ENCODE peak calls at places on chromosome 14, in seven cellular contexts. V, J, Q, T, L, F and W are unnamed samples.

GRCh38 chr14:106141242-106142220 is 615.1 kb downstream of the TMEM121 start:
- DNase-seq in V (no peak), J (no peak), Q (no peak), T (no peak), L (no peak), F (no peak), W (peak)

GRCh38 chr14:66601932-66602578 is 94.1 kb downstream of the GPHN start:
- DNase-seq in V (no peak), J (no peak), Q (no peak), T (no peak), L (no peak), F (no peak), W (no peak)

GRCh38 chr14:32205984-32206383 is 2.9 kb upstream of the RNU6-8 start:
- DNase-seq in V (no peak), J (no peak), Q (no peak), T (peak), L (no peak), F (no peak), W (no peak)

GRCh38 chr14:58747181-58747580 is 109.4 kb downstream of the DACT1 start:
- DNase-seq in V (no peak), J (no peak), Q (no peak), T (peak), L (no peak), F (no peak), W (no peak)

GRCh38 chr14:69260979-69261605 is 1.1 kb downstream of the GALNT16 start:
- DNase-seq in V (no peak), J (peak), Q (peak), T (peak), L (no peak), F (no peak), W (peak)

GRCh38 chr14:28468191-28469151 is 298.1 kb upstream of the FOXG1 start:
- DNase-seq in V (no peak), J (no peak), Q (no peak), T (no peak), L (no peak), F (no peak), W (no peak)

GRCh38 chr14:103765526-103765925 is 49.9 kb downstream of the ZFYVE21 start:
- DNase-seq in V (no peak), J (peak), Q (no peak), T (no peak), L (no peak), F (no peak), W (no peak)

GRCh38 chr14:71322660-71323250 is 415.5 kb downstream of the PCNX1 start:
- DNase-seq in V (no peak), J (no peak), Q (no peak), T (peak), L (no peak), F (peak), W (peak)

GRCh38 chr14:75928587-75929230 is 53.1 kb downstream of the TGFB3 start:
- DNase-seq in V (no peak), J (no peak), Q (no peak), T (no peak), L (no peak), F (no peak), W (no peak)

GRCh38 chr14:35215110-35215872 is 76.9 kb upstream of the PSMA6 start:
- DNase-seq in V (no peak), J (no peak), Q (no peak), T (peak), L (peak), F (peak), W (peak)

GRCh38 chr14:99432491-99432890 is 48.2 kb downstream of the SETD3 start:
- DNase-seq in V (no peak), J (no peak), Q (no peak), T (no peak), L (no peak), F (no peak), W (no peak)

GRCh38 chr14:47507866-47508265 is 167.5 kb downstream of the MDGA2 start:
- DNase-seq in V (no peak), J (no peak), Q (no peak), T (no peak), L (no peak), F (no peak), W (no peak)

GRCh38 chr14:102417118-102417517 is 54.4 kb downstream of the TECPR2 start:
- DNase-seq in V (no peak), J (no peak), Q (no peak), T (no peak), L (no peak), F (no peak), W (no peak)

GRCh38 chr14:49853572-49854375 is 1.2 kb upstream of the NEMF start:
- DNase-seq in V (peak), J (peak), Q (peak), T (peak), L (peak), F (peak), W (peak)

GRCh38 chr14:103533137-103533998 is 4.4 kb downstream of the TRMT61A start:
- DNase-seq in V (no peak), J (no peak), Q (no peak), T (no peak), L (no peak), F (no peak), W (no peak)

GRCh38 chr14:57420986-57421385 is 30.6 kb downstream of the NAA30 start:
- DNase-seq in V (no peak), J (no peak), Q (no peak), T (peak), L (no peak), F (no peak), W (no peak)

GRCh38 chr14:93049867-93050331 is 65.8 kb downstream of the ITPK1 start:
- DNase-seq in V (no peak), J (peak), Q (no peak), T (no peak), L (no peak), F (no peak), W (no peak)

GRCh38 chr14:102225936-102226335 is 79.0 kb downstream of the MOK start:
- DNase-seq in V (no peak), J (no peak), Q (no peak), T (no peak), L (no peak), F (no peak), W (no peak)

GRCh38 chr14:98798099-98798498 is 473.9 kb downstream of the BCL11B start:
- DNase-seq in V (no peak), J (no peak), Q (no peak), T (no peak), L (no peak), F (no peak), W (no peak)

GRCh38 chr14:43258396-43258795 is 1248.7 kb downstream of the FSCB start:
- DNase-seq in V (no peak), J (no peak), Q (no peak), T (no peak), L (no peak), F (no peak), W (no peak)

GRCh38 chr14:91303091-91303923 is 58.8 kb upstream of the GPR68 start:
- DNase-seq in V (no peak), J (peak), Q (peak), T (peak), L (peak), F (no peak), W (peak)

GRCh38 chr14:20278414-20278813 is 27.3 kb downstream of the TTC5 start:
- DNase-seq in V (no peak), J (no peak), Q (peak), T (peak), L (no peak), F (peak), W (no peak)

GRCh38 chr14:67532998-67533753 is at the start of gene PLEKHH1:
- DNase-seq in V (peak), J (peak), Q (peak), T (peak), L (peak), F (no peak), W (peak)

GRCh38 chr14:34700622-34701130 is 13.7 kb downstream of the CFL2 start:
- DNase-seq in V (no peak), J (no peak), Q (no peak), T (peak), L (no peak), F (no peak), W (no peak)

GRCh38 chr14:30252151-30252550 is 306.8 kb upstream of the G2E3 start:
- DNase-seq in V (no peak), J (no peak), Q (no peak), T (no peak), L (no peak), F (no peak), W (no peak)

GRCh38 chr14:60381909-60382308 is 104.0 kb downstream of the C14orf39 start:
- DNase-seq in V (no peak), J (no peak), Q (no peak), T (no peak), L (no peak), F (no peak), W (no peak)

GRCh38 chr14:33509927-33510535 is 440.8 kb downstream of the EGLN3 start:
- DNase-seq in V (no peak), J (no peak), Q (no peak), T (peak), L (no peak), F (no peak), W (no peak)

GRCh38 chr14:60723218-60724079 is 702 bp downstream of the SIX4 start:
- DNase-seq in V (no peak), J (peak), Q (peak), T (peak), L (no peak), F (no peak), W (peak)

GRCh38 chr14:58771016-58771415 is 133.3 kb downstream of the DACT1 start:
- DNase-seq in V (no peak), J (no peak), Q (no peak), T (no peak), L (no peak), F (no peak), W (no peak)

GRCh38 chr14:59155886-59156285 is 32.6 kb upstream of the DAAM1 start:
- DNase-seq in V (no peak), J (no peak), Q (no peak), T (no peak), L (no peak), F (no peak), W (no peak)

GRCh38 chr14:82190812-82191211 is 657.2 kb upstream of the SEL1L start:
- DNase-seq in V (no peak), J (no peak), Q (no peak), T (no peak), L (no peak), F (no peak), W (no peak)

GRCh38 chr14:50225067-50225973 is 6.1 kb downstream of the SOS2 start:
- DNase-seq in V (no peak), J (no peak), Q (no peak), T (peak), L (peak), F (peak), W (no peak)

GRCh38 chr14:103527408-103528157 is 1.4 kb upstream of the TRMT61A start:
- DNase-seq in V (no peak), J (no peak), Q (no peak), T (no peak), L (no peak), F (no peak), W (peak)

GRCh38 chr14:60356921-60357550 is 108.0 kb downstream of the PPM1A start:
- DNase-seq in V (no peak), J (peak), Q (no peak), T (no peak), L (no peak), F (no peak), W (no peak)

GRCh38 chr14:55382483-55382882 is 29.1 kb downstream of the ATG14 start:
- DNase-seq in V (no peak), J (no peak), Q (no peak), T (no peak), L (no peak), F (no peak), W (no peak)

GRCh38 chr14:49446801-49447200 is 139.4 kb downstream of the RPS29 start:
- DNase-seq in V (no peak), J (no peak), Q (no peak), T (no peak), L (no peak), F (no peak), W (no peak)

GRCh38 chr14:49999216-49999761 is 106.4 kb downstream of the ARF6 start:
- DNase-seq in V (peak), J (peak), Q (peak), T (peak), L (no peak), F (peak), W (peak)

DNA sequence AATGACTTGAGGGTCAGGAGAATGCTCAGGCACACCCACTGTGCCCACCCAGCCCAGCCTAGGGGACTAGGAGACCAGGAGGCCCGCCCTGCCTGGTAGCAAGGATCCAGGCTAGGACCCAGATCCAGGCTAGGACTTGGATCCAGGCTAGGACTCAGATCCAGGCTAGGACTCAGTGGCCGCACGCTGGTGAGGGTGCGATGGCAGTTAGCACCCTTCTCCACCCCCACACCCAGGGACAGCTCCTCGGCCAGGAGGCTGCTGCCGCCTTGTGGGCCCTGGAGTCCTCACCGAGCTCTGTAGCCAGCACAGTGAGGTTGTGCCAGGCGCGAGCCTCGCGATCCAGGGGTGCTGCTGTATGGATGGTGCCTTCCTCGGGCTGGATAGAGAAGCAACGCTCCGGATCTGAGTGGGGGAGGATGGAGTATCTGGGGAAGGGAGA is 5.1 kb downstream of the CDH24 start:
- DNase-seq in V (no peak), J (no peak), Q (no peak), T (no peak), L (peak), F (no peak), W (no peak)
- TF ChIP-seq CTCF in V (no peak), J (no peak), Q (no peak), T (peak), L (peak), F (peak), W (no peak)

GRCh38 chr14:96938946-96939345 is 141.8 kb downstream of the VRK1 start:
- DNase-seq in V (no peak), J (peak), Q (no peak), T (no peak), L (no peak), F (no peak), W (no peak)
- TF ChIP-seq CTCF in V (no peak), J (peak), Q (peak), T (peak), L (no peak), F (peak), W (peak)

GRCh38 chr14:72677664-72678063 is 216.2 kb downstream of the DPF3 start:
- DNase-seq in V (no peak), J (no peak), Q (no peak), T (peak), L (no peak), F (no peak), W (no peak)

GRCh38 chr14:72678360-72678759 is 215.5 kb downstream of the DPF3 start:
- DNase-seq in V (no peak), J (no peak), Q (no peak), T (peak), L (no peak), F (no peak), W (no peak)

GRCh38 chr14:72679591-72680151 is 214.2 kb downstream of the DPF3 start:
- DNase-seq in V (no peak), J (no peak), Q (no peak), T (no peak), L (no peak), F (no peak), W (no peak)

GRCh38 chr14:72680853-72681640 is 212.9 kb downstream of the DPF3 start:
- DNase-seq in V (no peak), J (no peak), Q (no peak), T (peak), L (no peak), F (no peak), W (no peak)

GRCh38 chr14:72679106-72679505 is 214.8 kb downstream of the DPF3 start:
- DNase-seq in V (no peak), J (no peak), Q (no peak), T (no peak), L (no peak), F (no peak), W (no peak)
- TF ChIP-seq CTCF in V (no peak), J (no peak), Q (no peak), T (no peak), L (no peak), F (no peak), W (no peak)

GRCh38 chr14:24674204-24674970 is 40.4 kb upstream of the GZMB start:
- DNase-seq in V (peak), J (no peak), Q (no peak), T (no peak), L (no peak), F (no peak), W (no peak)
- TF ChIP-seq CTCF in V (no peak), J (no peak), Q (no peak), T (no peak), L (no peak), F (no peak), W (no peak)

GRCh38 chr14:105021656-105022275 is 883 bp upstream of the CDCA4 start:
- DNase-seq in V (no peak), J (peak), Q (peak), T (peak), L (peak), F (no peak), W (peak)
- TF ChIP-seq CTCF in V (no peak), J (no peak), Q (no peak), T (peak), L (peak), F (no peak), W (peak)

GRCh38 chr14:51652168-51653095 is 722 bp downstream of the FRMD6 start:
- DNase-seq in V (no peak), J (peak), Q (no peak), T (peak), L (no peak), F (no peak), W (peak)
- TF ChIP-seq CTCF in V (peak), J (peak), Q (no peak), T (peak), L (no peak), F (no peak), W (no peak)

DNA sequence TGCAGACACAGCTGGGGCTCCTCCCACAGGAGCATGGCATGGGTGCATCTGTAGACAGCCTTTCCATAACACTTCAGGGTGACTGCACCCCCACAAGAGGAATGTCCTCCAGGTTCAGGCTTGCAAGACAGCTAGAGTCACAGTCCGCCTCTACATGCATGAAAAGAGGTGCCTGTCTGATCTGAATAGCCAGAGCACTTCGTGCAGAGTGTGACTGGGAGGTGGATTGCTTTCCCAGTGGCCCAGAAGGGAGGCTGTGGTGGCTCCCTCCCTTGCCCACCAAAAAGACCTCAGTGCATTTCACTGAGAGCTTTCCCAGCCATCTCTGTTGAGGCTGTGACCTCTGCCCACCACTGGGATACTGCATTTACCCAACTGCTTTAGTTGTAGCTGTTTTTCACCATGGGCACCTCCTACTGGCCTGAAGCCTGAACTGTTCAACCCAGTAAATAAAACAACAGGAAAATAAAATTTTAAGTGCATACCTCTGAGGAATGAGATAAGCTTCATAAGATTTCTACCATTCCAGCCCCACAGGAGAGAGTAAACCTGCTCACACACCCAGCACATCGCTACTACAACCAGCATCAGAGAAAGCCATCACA is 14.1 kb downstream of the CEP128 start:
- DNase-seq in V (no peak), J (no peak), Q (no peak), T (no peak), L (no peak), F (no peak), W (no peak)
- TF ChIP-seq CTCF in V (no peak), J (peak), Q (no peak), T (no peak), L (peak), F (no peak), W (no peak)

GRCh38 chr14:45290547-45290946 is 37.5 kb upstream of the MIS18BP1 start:
- DNase-seq in V (no peak), J (no peak), Q (no peak), T (no peak), L (no peak), F (no peak), W (no peak)

GRCh38 chr14:45284802-45285201 is 31.8 kb upstream of the MIS18BP1 start:
- DNase-seq in V (no peak), J (no peak), Q (no peak), T (no peak), L (no peak), F (no peak), W (no peak)

DNA sequence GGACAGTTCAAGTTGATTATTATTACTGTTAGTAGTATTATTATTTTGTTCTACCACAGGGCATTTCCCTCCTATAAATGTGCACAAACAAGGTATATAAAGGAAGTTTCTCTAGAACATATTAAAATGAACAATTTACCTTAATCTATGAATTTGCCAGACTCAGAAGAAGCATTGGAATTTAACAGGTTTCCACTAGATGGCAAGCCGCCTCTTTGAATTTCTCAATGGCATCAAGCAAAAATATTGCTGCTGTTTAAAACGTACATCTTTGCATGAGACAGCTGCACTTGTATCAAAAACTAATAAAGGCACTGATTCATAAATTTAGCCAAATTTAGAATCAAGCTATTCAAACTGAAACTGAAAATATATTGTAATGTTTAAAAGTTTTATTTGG is 34.6 kb upstream of the MIS18BP1 start:
- DNase-seq in V (no peak), J (no peak), Q (no peak), T (peak), L (no peak), F (no peak), W (no peak)
- TF ChIP-seq CTCF in V (no peak), J (no peak), Q (no peak), T (peak), L (no peak), F (no peak), W (no peak)

GRCh38 chr14:79856357-79856756 is 354.9 kb downstream of the DIO2 start:
- DNase-seq in V (no peak), J (no peak), Q (no peak), T (no peak), L (no peak), F (no peak), W (no peak)

GRCh38 chr14:79862045-79862444 is 349.3 kb downstream of the DIO2 start:
- DNase-seq in V (no peak), J (no peak), Q (no peak), T (no peak), L (no peak), F (no peak), W (no peak)

GRCh38 chr14:79855789-79856188 is 355.5 kb downstream of the DIO2 start:
- DNase-seq in V (no peak), J (no peak), Q (no peak), T (no peak), L (no peak), F (no peak), W (no peak)

DNA sequence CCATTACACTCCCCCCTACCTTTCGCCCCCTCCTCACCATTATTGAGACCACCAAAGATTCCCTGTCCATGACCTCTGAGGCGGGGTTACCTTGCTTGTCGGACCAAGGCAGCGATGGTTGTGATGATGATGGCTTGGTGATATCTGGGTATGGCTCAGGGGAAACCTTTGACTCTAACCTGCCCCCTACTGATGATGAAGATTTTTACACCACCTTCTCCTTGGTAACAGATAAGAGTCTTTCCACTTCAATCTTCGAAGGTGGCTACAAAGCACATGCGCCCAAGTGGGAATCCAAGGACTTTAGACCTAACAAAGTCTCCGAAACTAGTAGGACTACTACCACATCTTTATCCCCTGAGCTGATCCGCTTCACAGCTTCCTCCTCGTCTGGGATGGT is 350.2 kb downstream of the DIO2 start:
- DNase-seq in V (no peak), J (peak), Q (no peak), T (peak), L (no peak), F (no peak), W (no peak)
- TF ChIP-seq CTCF in V (no peak), J (peak), Q (no peak), T (peak), L (no peak), F (no peak), W (no peak)